ENCODE peak calls at places on chromosomes 11 and 22, in five cellular contexts. One of them, this sample, is unnamed.

GRCh38 chr22:45318168-45318557 is 8.4 kb downstream of the FAM118A start:
- DNase-seq in caudate nucleus: peak; percentile 28
- DNase-seq in EL: peak; percentile 86
- DNase-seq in fibroblast of the conjunctiva: peak; percentile 86
- DNase-seq in hippocampal formation: peak; percentile 54
- DNase-seq in this sample: peak; percentile 37

GRCh38 chr11:72685560-72686480 is 11.6 kb upstream of the PDE2A start:
- DNase-seq in caudate nucleus: no peak
- DNase-seq in EL: no peak
- DNase-seq in fibroblast of the conjunctiva: peak; percentile 57
- DNase-seq in hippocampal formation: no peak
- DNase-seq in this sample: no peak

GRCh38 chr11:132943325-132943736 is 589.0 kb downstream of the OPCML start:
- DNase-seq in caudate nucleus: no peak
- DNase-seq in EL: peak; percentile 22
- DNase-seq in fibroblast of the conjunctiva: no peak
- DNase-seq in hippocampal formation: no peak
- DNase-seq in this sample: no peak

GRCh38 chr11:39724404-39724803 is 1735.0 kb downstream of the LRRC4C start:
- DNase-seq in caudate nucleus: no peak
- DNase-seq in EL: no peak
- DNase-seq in fibroblast of the conjunctiva: no peak
- DNase-seq in hippocampal formation: no peak
- DNase-seq in this sample: no peak

GRCh38 chr11:134126197-134126822 is 57.4 kb downstream of the JAM3 start:
- DNase-seq in caudate nucleus: peak; percentile 66
- DNase-seq in EL: peak; percentile 91
- DNase-seq in fibroblast of the conjunctiva: peak; percentile 29
- DNase-seq in hippocampal formation: peak; percentile 90
- DNase-seq in this sample: peak; percentile 78

GRCh38 chr11:45607995-45608394 is 57.4 kb downstream of the CHST1 start:
- DNase-seq in caudate nucleus: no peak
- DNase-seq in EL: no peak
- DNase-seq in fibroblast of the conjunctiva: no peak
- DNase-seq in hippocampal formation: no peak
- DNase-seq in this sample: no peak

GRCh38 chr11:114060402-114061052 is 1.0 kb downstream of the ZBTB16 start:
- DNase-seq in caudate nucleus: no peak
- DNase-seq in EL: peak; percentile 10
- DNase-seq in fibroblast of the conjunctiva: no peak
- DNase-seq in hippocampal formation: no peak
- DNase-seq in this sample: no peak

GRCh38 chr11:133164986-133165385 is 367.3 kb downstream of the OPCML start:
- DNase-seq in caudate nucleus: no peak
- DNase-seq in EL: no peak
- DNase-seq in fibroblast of the conjunctiva: no peak
- DNase-seq in hippocampal formation: no peak
- DNase-seq in this sample: no peak

GRCh38 chr11:9731256-9731655 is 67.4 kb downstream of the SWAP70 start:
- DNase-seq in caudate nucleus: no peak
- DNase-seq in EL: no peak
- DNase-seq in fibroblast of the conjunctiva: no peak
- DNase-seq in hippocampal formation: no peak
- DNase-seq in this sample: no peak

GRCh38 chr11:76653674-76654309 is 16.8 kb downstream of the LRRC32 start:
- DNase-seq in caudate nucleus: no peak
- DNase-seq in EL: peak; percentile 36
- DNase-seq in fibroblast of the conjunctiva: peak; percentile 39
- DNase-seq in hippocampal formation: no peak
- DNase-seq in this sample: no peak